ENCODE peak calls at places on chromosomes 3 and 15, in four cellular contexts. Q is HCT116, S is GM12878, I is K562. X is an unnamed sample.

GRCh38 chr3:195906865-195907729 is 1.3 kb downstream of the TNK2 start:
- DNase-seq in I (no peak), S (peak), Q (no peak), X (no peak)

GRCh38 chr3:49883992-49884391 is 14.3 kb upstream of the CAMKV start:
- DNase-seq in Q (no peak), S (no peak), I (no peak), X (no peak)

GRCh38 chr3:172305552-172305951 is 142.7 kb downstream of the GHSR start:
- DNase-seq in I (no peak), S (no peak), Q (no peak), X (no peak)

GRCh38 chr15:26235148-26235769 is 372.1 kb upstream of the ATP10A start:
- DNase-seq in S (no peak), Q (no peak), I (no peak), X (peak)

GRCh38 chr3:193078996-193079731 is 161.5 kb upstream of the MB21D2 start:
- DNase-seq in Q (no peak), S (no peak), I (no peak), X (no peak)

GRCh38 chr3:185796431-185797107 is 28.3 kb downstream of the IGF2BP2 start:
- DNase-seq in Q (peak), S (no peak), I (no peak), X (no peak)

GRCh38 chr15:92377083-92377789 is 16.4 kb upstream of the ST8SIA2 start:
- DNase-seq in I (no peak), Q (no peak), S (no peak), X (no peak)

GRCh38 chr15:39789736-39790135 is 7.1 kb upstream of the FSIP1 start:
- DNase-seq in S (no peak), I (no peak), Q (no peak), X (no peak)

GRCh38 chr3:13277860-13278531 is 142.1 kb downstream of the NUP210 start:
- DNase-seq in S (no peak), Q (no peak), I (peak), X (no peak)

GRCh38 chr3:65732060-65732933 is 306.4 kb downstream of the MAGI1 start:
- DNase-seq in Q (peak), I (peak), S (peak), X (no peak)

GRCh38 chr3:133591271-133591742 is 17.8 kb downstream of the CDV3 start:
- DNase-seq in I (no peak), S (no peak), Q (no peak), X (no peak)

GRCh38 chr3:10883478-10884234 is 67.6 kb downstream of the SLC6A11 start:
- DNase-seq in Q (peak), I (peak), S (no peak), X (no peak)

GRCh38 chr3:123935830-123936229 is 25.2 kb downstream of the CCDC14 start:
- DNase-seq in S (no peak), Q (no peak), I (no peak), X (no peak)

GRCh38 chr3:152971880-152972279 is 136.9 kb downstream of the P2RY1 start:
- DNase-seq in I (no peak), Q (no peak), S (no peak), X (no peak)

GRCh38 chr3:177491301-177492031 is 294.2 kb upstream of the TBL1XR1 start:
- DNase-seq in I (no peak), Q (no peak), S (no peak), X (no peak)

GRCh38 chr15:79978694-79979519 is 7.9 kb upstream of the BCL2A1 start:
- DNase-seq in Q (no peak), I (no peak), S (peak), X (no peak)

GRCh38 chr3:193240850-193241706 is at the start of gene PLAAT1:
- DNase-seq in Q (no peak), S (no peak), I (peak), X (peak)

GRCh38 chr15:85318048-85318731 is 62.2 kb upstream of the AKAP13 start:
- DNase-seq in I (no peak), S (peak), Q (peak), X (peak)

GRCh38 chr3:122803977-122804376 is 9.1 kb downstream of the SLC49A4 start:
- DNase-seq in I (no peak), Q (no peak), S (no peak), X (no peak)

GRCh38 chr3:15272431-15273196 is 59.8 kb downstream of the SH3BP5 start:
- DNase-seq in S (no peak), Q (no peak), I (no peak), X (no peak)

GRCh38 chr3:147354621-147355020 is 51.7 kb downstream of the ZIC4 start:
- DNase-seq in Q (no peak), S (no peak), I (no peak), X (no peak)

GRCh38 chr15:84023636-84024035 is 211.9 kb upstream of the GOLGA6L4 start:
- DNase-seq in I (peak), Q (peak), S (no peak), X (peak)

GRCh38 chr3:83218383-83219200 is 1457.1 kb upstream of the GBE1 start:
- DNase-seq in Q (no peak), S (no peak), I (no peak), X (no peak)

GRCh38 chr15:71809346-71809745 is 1.0 kb upstream of the NR2E3 start:
- DNase-seq in Q (no peak), S (no peak), I (no peak), X (no peak)

GRCh38 chr15:55800216-55800615 is 57.3 kb upstream of the PRTG start:
- DNase-seq in I (no peak), Q (no peak), S (no peak), X (no peak)

GRCh38 chr3:194598771-194599557 is 34.3 kb downstream of the TMEM44 start:
- DNase-seq in I (no peak), S (no peak), Q (no peak), X (no peak)

GRCh38 chr3:70990723-70991122 is 592.8 kb downstream of the FOXP1 start:
- DNase-seq in I (no peak), Q (no peak), S (no peak), X (no peak)

GRCh38 chr3:120780977-120781376 is 38.4 kb downstream of the GTF2E1 start:
- DNase-seq in I (no peak), S (peak), Q (peak), X (no peak)

GRCh38 chr3:5699313-5699712 is 511.8 kb downstream of the EDEM1 start:
- DNase-seq in S (no peak), I (no peak), Q (peak), X (no peak)

GRCh38 chr15:31080618-31081017 is 20.9 kb downstream of the TRPM1 start:
- DNase-seq in Q (peak), S (no peak), I (peak), X (peak)

GRCh38 chr3:52529376-52530333 is 4.0 kb downstream of the NT5DC2 start:
- DNase-seq in Q (no peak), S (no peak), I (no peak), X (no peak)

GRCh38 chr15:92937880-92938279 is 37.8 kb downstream of the CHD2 start:
- DNase-seq in Q (no peak), S (no peak), I (no peak), X (no peak)

DNA sequence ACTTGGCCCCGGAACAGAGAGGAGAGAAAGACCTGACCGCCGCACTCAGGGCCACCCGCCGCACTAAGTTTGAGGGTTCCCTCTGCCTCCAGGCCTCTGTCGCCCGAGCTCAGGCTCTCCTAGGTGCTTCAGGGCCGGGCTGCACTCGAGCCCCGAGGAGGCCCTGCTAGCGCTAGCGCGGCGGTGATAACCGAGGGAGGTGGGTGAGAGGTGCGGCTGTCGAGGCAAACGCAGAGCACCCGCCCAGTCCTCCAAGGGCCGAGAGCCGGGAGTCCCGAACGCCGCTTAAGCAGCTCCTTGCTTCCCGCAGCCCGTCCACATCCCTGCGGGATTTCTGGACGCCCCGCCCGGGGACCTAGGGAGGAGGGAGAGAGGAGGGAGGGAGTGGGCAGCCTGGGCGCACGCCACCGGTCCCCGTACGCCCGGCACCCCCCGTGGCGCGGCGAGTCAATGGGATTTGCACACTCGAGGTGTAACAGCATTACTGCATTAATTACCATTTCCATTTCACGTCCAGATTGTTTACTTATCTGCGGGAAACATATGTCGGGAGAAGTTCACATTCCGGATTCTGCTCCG is 6.8 kb downstream of the SOX14 start:
- DNase-seq in Q (no peak), I (no peak), S (no peak), X (peak)
- TF ChIP-seq EZH2 in Q (no peak), I (no peak), S (peak), X (peak)

GRCh38 chr15:65412556-65412955 is 10.2 kb downstream of the IGDCC4 start:
- DNase-seq in Q (no peak), S (no peak), I (no peak), X (no peak)
- TF ChIP-seq EGR1 in Q (no peak), S (no peak), I (no peak), X (no peak)

GRCh38 chr3:33892655-33893054 is 94.2 kb downstream of the PDCD6IP start:
- DNase-seq in S (no peak), I (no peak), Q (no peak), X (no peak)
- TF ChIP-seq ATF3 in S (no peak), I (no peak), Q (no peak), X (no peak)

DNA sequence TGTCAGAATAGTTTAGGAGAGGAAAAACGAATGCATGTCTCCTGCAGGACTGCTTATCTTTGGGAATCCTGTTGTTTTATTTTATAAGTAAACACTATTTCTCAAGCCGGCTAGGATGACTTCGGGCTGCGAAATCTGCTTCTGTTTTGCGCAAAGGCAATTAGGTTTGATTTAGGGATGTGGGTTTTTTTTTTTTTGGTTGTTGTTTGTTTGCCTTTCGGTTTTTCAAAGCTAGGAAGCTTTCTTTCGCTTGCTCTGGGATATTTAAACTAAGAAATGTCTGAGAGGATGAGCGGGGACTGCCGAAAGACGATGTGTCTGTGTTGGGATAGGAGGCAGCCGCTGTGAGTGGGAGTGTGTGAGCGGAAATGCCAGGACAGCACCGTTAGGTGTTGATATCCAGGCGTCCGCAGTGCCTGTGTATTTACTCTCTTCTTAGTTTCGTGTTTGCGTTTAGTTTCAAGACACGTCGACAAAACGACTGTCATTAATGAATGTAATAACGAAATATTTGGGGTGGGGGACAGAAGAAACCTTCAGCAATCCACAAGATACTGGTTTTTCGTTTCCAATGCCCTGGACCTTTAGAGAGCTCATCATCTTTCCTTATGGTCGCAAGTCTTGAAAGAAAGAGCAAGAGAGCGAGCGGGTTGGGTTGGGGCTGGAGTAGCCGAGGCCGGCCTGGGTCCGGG is 620 bp downstream of the ISL2 start:
- DNase-seq in Q (no peak), S (no peak), I (peak), X (no peak)
- TF ChIP-seq EZH2 in Q (no peak), S (no peak), I (no peak), X (no peak)

DNA sequence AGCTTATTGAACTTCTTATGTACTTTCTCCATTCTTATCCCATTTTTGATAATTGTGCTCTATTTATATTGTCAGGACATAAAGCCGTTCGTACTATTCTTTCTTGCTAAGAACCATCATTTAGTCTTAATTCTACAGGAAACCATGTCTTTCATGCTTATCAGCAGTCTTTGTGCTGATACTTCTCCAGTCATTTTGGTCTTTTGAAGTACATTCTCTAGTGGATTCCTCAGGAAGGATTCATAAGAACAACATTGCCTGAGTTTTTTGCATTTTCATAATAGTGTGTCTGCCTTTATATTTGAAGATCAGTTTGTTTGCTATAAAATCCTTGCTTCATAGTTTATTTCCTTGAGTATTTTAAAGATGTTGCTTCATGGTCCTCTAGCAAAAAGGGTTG is 126.6 kb upstream of the NEO1 start:
- DNase-seq in S (no peak), Q (no peak), I (no peak), X (no peak)
- TF ChIP-seq EGR1 in S (no peak), Q (no peak), I (no peak), X (no peak)

GRCh38 chr15:34301058-34301457 is 36.5 kb downstream of the SLC12A6 start:
- DNase-seq in S (no peak), Q (no peak), I (no peak), X (no peak)

GRCh38 chr15:34304613-34305012 is 33.0 kb downstream of the SLC12A6 start:
- DNase-seq in S (no peak), I (no peak), Q (no peak), X (no peak)
- TF ChIP-seq ATF3 in S (no peak), I (no peak), Q (no peak), X (no peak)